ENCODE peak calls at places on chromosomes 4 and X, in four cellular contexts. R is right atrium auricular region, K is hepatocyte, A is omental fat pad. P is an unnamed sample.

GRCh38 chr4:153083447-153083921 is 120.8 kb upstream of the TRIM2 start:
- DNase-seq in R (peak), K (peak), A (no peak), P (no peak)

GRCh38 chr4:149825336-149825735 is 9.7 kb upstream of the IQCM start:
- DNase-seq in R (no peak), K (no peak), A (no peak), P (no peak)

GRCh38 chr4:76308548-76308947 is 2.0 kb downstream of the STBD1 start:
- DNase-seq in R (peak), K (peak), A (no peak), P (no peak)

GRCh38 chr4:187814737-187815465 is 180.7 kb upstream of the ZFP42 start:
- DNase-seq in R (no peak), K (no peak), A (no peak), P (no peak)

GRCh38 chr4:81207793-81208192 is 7.2 kb downstream of the PRKG2 start:
- DNase-seq in R (no peak), K (no peak), A (no peak), P (no peak)

GRCh38 chr4:30182786-30183185 is 537.4 kb upstream of the PCDH7 start:
- DNase-seq in R (no peak), K (no peak), A (no peak), P (no peak)

GRCh38 chr4:153467897-153468262 is 1.7 kb downstream of the TMEM131L start:
- DNase-seq in R (no peak), K (no peak), A (no peak), P (no peak)

GRCh38 chr4:104211657-104212056 is 283.0 kb downstream of the CXXC4 start:
- DNase-seq in R (no peak), K (no peak), A (no peak), P (no peak)

GRCh38 chrX:31092970-31093638 is 21.3 kb upstream of the FTHL17 start:
- DNase-seq in R (no peak), K (no peak), A (no peak), P (no peak)

GRCh38 chr4:79206660-79207059 is 119.2 kb downstream of the NAA11 start:
- DNase-seq in R (no peak), K (no peak), A (no peak), P (no peak)

GRCh38 chrX:129759576-129760061 is 20.1 kb upstream of the SASH3 start:
- DNase-seq in R (no peak), K (no peak), A (no peak), P (no peak)

GRCh38 chr4:102172341-102172740 is 172.9 kb downstream of the SLC39A8 start:
- DNase-seq in R (no peak), K (no peak), A (no peak), P (no peak)

GRCh38 chr4:22500831-22501714 is 14.8 kb downstream of the ADGRA3 start:
- DNase-seq in R (no peak), K (peak), A (no peak), P (no peak)

GRCh38 chrX:83819304-83819703 is 41.6 kb upstream of the CYLC1 start:
- DNase-seq in R (peak), K (no peak), A (no peak), P (no peak)

GRCh38 chrX:6226646-6227444 is 1.8 kb downstream of the NLGN4X start:
- DNase-seq in R (no peak), K (peak), A (no peak), P (no peak)

GRCh38 chrX:121307441-121307840 is 260.0 kb downstream of the GLUD2 start:
- DNase-seq in R (no peak), K (no peak), A (no peak), P (no peak)

GRCh38 chr4:76090241-76090691 is 15.8 kb downstream of the ART3 start:
- DNase-seq in R (no peak), K (peak), A (no peak), P (no peak)

GRCh38 chrX:154654925-154655324 is 1.5 kb upstream of the CTAG2 start:
- DNase-seq in R (no peak), K (peak), A (no peak), P (no peak)

GRCh38 chr4:162645381-162645780 is 481.6 kb upstream of the FSTL5 start:
- DNase-seq in R (no peak), K (peak), A (no peak), P (no peak)
- TF ChIP-seq CTCF in R (no peak), K (peak), A (no peak), P (peak)

GRCh38 chr4:89575840-89576239 is 261.1 kb downstream of the SNCA start:
- DNase-seq in R (no peak), K (no peak), A (no peak), P (no peak)
- TF ChIP-seq CTCF in R (no peak), K (no peak), A (no peak), P (no peak)

GRCh38 chrX:93354651-93355050 is 318.7 kb downstream of the NAP1L3 start:
- DNase-seq in R (no peak), K (no peak), A (no peak), P (no peak)
- TF ChIP-seq CTCF in R (no peak), K (no peak), A (no peak), P (no peak)

GRCh38 chr4:144645102-144645469 is 870 bp upstream of the HHIP start:
- DNase-seq in R (no peak), K (peak), A (no peak), P (no peak)

GRCh38 chr4:144647095-144647959 is 1.4 kb downstream of the HHIP start:
- DNase-seq in R (no peak), K (peak), A (no peak), P (no peak)

GRCh38 chr4:144648042-144648441 is 2.1 kb downstream of the HHIP start:
- DNase-seq in R (no peak), K (no peak), A (no peak), P (no peak)

GRCh38 chr4:144645621-144646522 is at the start of gene HHIP:
- DNase-seq in R (no peak), K (peak), A (no peak), P (no peak)

DNA sequence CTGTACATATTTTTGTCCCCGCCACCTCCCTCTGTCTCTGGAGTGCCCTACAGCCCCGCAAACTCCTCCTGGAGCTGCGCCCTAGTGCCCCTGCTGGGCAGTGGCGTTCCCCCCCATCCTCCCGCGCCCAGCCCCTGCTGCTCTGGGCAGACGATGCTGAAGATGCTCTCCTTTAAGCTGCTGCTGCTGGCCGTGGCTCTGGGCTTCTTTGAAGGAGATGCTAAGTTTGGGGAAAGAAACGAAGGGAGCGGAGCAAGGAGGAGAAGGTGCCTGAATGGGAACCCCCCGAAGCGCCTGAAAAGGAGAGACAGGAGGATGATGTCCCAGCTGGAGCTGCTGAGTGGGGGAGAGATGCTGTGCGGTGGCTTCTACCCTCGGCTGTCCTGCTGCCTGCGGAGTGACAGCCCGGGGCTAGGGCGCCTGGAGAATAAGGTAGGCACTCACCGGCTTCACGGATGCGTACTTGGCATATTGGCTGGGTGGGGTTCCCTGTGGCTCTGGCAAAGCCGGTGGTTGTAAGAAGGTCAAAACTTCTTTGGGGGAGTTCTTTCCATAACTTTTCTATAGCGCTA is 653 bp downstream of the HHIP start:
- DNase-seq in R (no peak), K (peak), A (no peak), P (no peak)
- TF ChIP-seq CTCF in R (no peak), K (no peak), A (no peak), P (no peak)